ENCODE peak calls at places on chromosomes 16 and 17, in ten cellular contexts. One of them, this sample, is unnamed.

GRCh38 chr17:71535311-71535710 is 585.5 kb upstream of the SOX9 start:
- DNase-seq in esophagus squamous epithelium: no peak
- DNase-seq in vagina: no peak
- DNase-seq in endothelial cell of umbilical vein: no peak
- DNase-seq in gastrocnemius medialis: no peak
- DNase-seq in ovary: no peak
- DNase-seq in prostate gland: peak; percentile 10
- DNase-seq in IMR-90: no peak
- DNase-seq in heart left ventricle: no peak
- DNase-seq in body of pancreas: no peak
- DNase-seq in this sample: no peak

GRCh38 chr17:82882715-82883446 is 43.1 kb upstream of the ZNF750 start:
- DNase-seq in esophagus squamous epithelium: no peak
- DNase-seq in IMR-90: no peak
- DNase-seq in endothelial cell of umbilical vein: no peak
- DNase-seq in gastrocnemius medialis: no peak
- DNase-seq in heart left ventricle: peak; percentile 36
- DNase-seq in prostate gland: peak; percentile 80
- DNase-seq in vagina: no peak
- DNase-seq in body of pancreas: peak; percentile 91
- DNase-seq in ovary: no peak
- DNase-seq in this sample: no peak

GRCh38 chr16:66660422-66661209 is 35.9 kb downstream of the CMTM4 start:
- DNase-seq in ovary: peak; percentile 68
- DNase-seq in prostate gland: peak; percentile 62
- DNase-seq in endothelial cell of umbilical vein: peak; percentile 90
- DNase-seq in esophagus squamous epithelium: no peak
- DNase-seq in body of pancreas: peak; percentile 52
- DNase-seq in heart left ventricle: peak; percentile 75
- DNase-seq in IMR-90: peak; percentile 84
- DNase-seq in gastrocnemius medialis: peak; percentile 43
- DNase-seq in vagina: no peak
- DNase-seq in this sample: peak; percentile 82

GRCh38 chr16:13902677-13903076 is 17.3 kb upstream of the ERCC4 start:
- DNase-seq in heart left ventricle: no peak
- DNase-seq in esophagus squamous epithelium: no peak
- DNase-seq in IMR-90: peak; percentile 58
- DNase-seq in vagina: no peak
- DNase-seq in prostate gland: no peak
- DNase-seq in ovary: no peak
- DNase-seq in body of pancreas: no peak
- DNase-seq in gastrocnemius medialis: no peak
- DNase-seq in endothelial cell of umbilical vein: peak; percentile 69
- DNase-seq in this sample: no peak

GRCh38 chr17:76598004-76598439 is 12.4 kb upstream of the ST6GALNAC2 start:
- DNase-seq in prostate gland: no peak
- DNase-seq in IMR-90: no peak
- DNase-seq in endothelial cell of umbilical vein: no peak
- DNase-seq in gastrocnemius medialis: no peak
- DNase-seq in vagina: no peak
- DNase-seq in esophagus squamous epithelium: no peak
- DNase-seq in ovary: no peak
- DNase-seq in body of pancreas: no peak
- DNase-seq in heart left ventricle: no peak
- DNase-seq in this sample: no peak

GRCh38 chr17:10034719-10035475 is 129.8 kb upstream of the RCVRN start:
- DNase-seq in vagina: no peak
- DNase-seq in ovary: no peak
- DNase-seq in body of pancreas: no peak
- DNase-seq in heart left ventricle: no peak
- DNase-seq in gastrocnemius medialis: no peak
- DNase-seq in endothelial cell of umbilical vein: no peak
- DNase-seq in prostate gland: no peak
- DNase-seq in IMR-90: no peak
- DNase-seq in esophagus squamous epithelium: no peak
- DNase-seq in this sample: peak; percentile 63

GRCh38 chr17:58321571-58322525 is 6.7 kb downstream of the TSPOAP1 start:
- DNase-seq in IMR-90: no peak
- DNase-seq in vagina: no peak
- DNase-seq in endothelial cell of umbilical vein: no peak
- DNase-seq in esophagus squamous epithelium: no peak
- DNase-seq in heart left ventricle: peak; percentile 18
- DNase-seq in gastrocnemius medialis: no peak
- DNase-seq in prostate gland: no peak
- DNase-seq in ovary: peak; percentile 31
- DNase-seq in body of pancreas: no peak
- DNase-seq in this sample: no peak

GRCh38 chr17:61551255-61551742 is 39.7 kb downstream of the NACA2 start:
- DNase-seq in heart left ventricle: no peak
- DNase-seq in vagina: no peak
- DNase-seq in esophagus squamous epithelium: no peak
- DNase-seq in endothelial cell of umbilical vein: peak; percentile 55
- DNase-seq in body of pancreas: no peak
- DNase-seq in ovary: no peak
- DNase-seq in prostate gland: no peak
- DNase-seq in gastrocnemius medialis: no peak
- DNase-seq in IMR-90: peak; percentile 67
- DNase-seq in this sample: no peak

GRCh38 chr17:64343833-64344637 is 46.6 kb downstream of the PECAM1 start:
- DNase-seq in gastrocnemius medialis: peak; percentile 32
- DNase-seq in prostate gland: peak; percentile 11
- DNase-seq in body of pancreas: peak; percentile 50
- DNase-seq in heart left ventricle: peak; percentile 85
- DNase-seq in vagina: no peak
- DNase-seq in endothelial cell of umbilical vein: peak; percentile 99
- DNase-seq in esophagus squamous epithelium: no peak
- DNase-seq in ovary: peak; percentile 75
- DNase-seq in IMR-90: peak; percentile 90
- DNase-seq in this sample: peak; percentile 47

GRCh38 chr16:50535506-50536257 is 12.5 kb upstream of the NKD1 start:
- DNase-seq in heart left ventricle: no peak
- DNase-seq in endothelial cell of umbilical vein: no peak
- DNase-seq in gastrocnemius medialis: no peak
- DNase-seq in ovary: no peak
- DNase-seq in vagina: peak; percentile 91
- DNase-seq in esophagus squamous epithelium: no peak
- DNase-seq in IMR-90: no peak
- DNase-seq in prostate gland: no peak
- DNase-seq in body of pancreas: no peak
- DNase-seq in this sample: no peak

GRCh38 chr17:41666336-41666680 is 22.4 kb upstream of the EIF1 start:
- DNase-seq in ovary: peak; percentile 63
- DNase-seq in gastrocnemius medialis: no peak
- DNase-seq in endothelial cell of umbilical vein: peak; percentile 71
- DNase-seq in heart left ventricle: peak; percentile 40
- DNase-seq in body of pancreas: peak; percentile 44
- DNase-seq in esophagus squamous epithelium: no peak
- DNase-seq in IMR-90: peak; percentile 78
- DNase-seq in prostate gland: no peak
- DNase-seq in vagina: no peak
- DNase-seq in this sample: no peak

GRCh38 chr17:73954981-73955380 is 248.5 kb upstream of the RPL38 start:
- DNase-seq in prostate gland: no peak
- DNase-seq in IMR-90: no peak
- DNase-seq in ovary: no peak
- DNase-seq in gastrocnemius medialis: no peak
- DNase-seq in esophagus squamous epithelium: no peak
- DNase-seq in body of pancreas: no peak
- DNase-seq in vagina: no peak
- DNase-seq in heart left ventricle: no peak
- DNase-seq in endothelial cell of umbilical vein: no peak
- DNase-seq in this sample: no peak

GRCh38 chr16:73036074-73036826 is 11.7 kb downstream of the ZFHX3 start:
- DNase-seq in gastrocnemius medialis: no peak
- DNase-seq in endothelial cell of umbilical vein: no peak
- DNase-seq in ovary: no peak
- DNase-seq in esophagus squamous epithelium: no peak
- DNase-seq in body of pancreas: no peak
- DNase-seq in vagina: no peak
- DNase-seq in prostate gland: no peak
- DNase-seq in heart left ventricle: no peak
- DNase-seq in IMR-90: no peak
- DNase-seq in this sample: no peak
- H3K27me3 ChIP-seq in gastrocnemius medialis: no peaks in the 10 kb centered on the region
- H3K27me3 ChIP-seq in endothelial cell of umbilical vein: no peaks in the 10 kb centered on the region
- H3K27me3 ChIP-seq in ovary: no peaks in the 10 kb centered on the region
- H3K27me3 ChIP-seq in esophagus squamous epithelium: no peaks in the 10 kb centered on the region
- H3K27me3 ChIP-seq in body of pancreas: no peaks in the 10 kb centered on the region
- H3K27me3 ChIP-seq in vagina: no peaks in the 10 kb centered on the region
- H3K27me3 ChIP-seq in prostate gland: no peaks in the 10 kb centered on the region
- H3K27me3 ChIP-seq in heart left ventricle: no peaks in the 10 kb centered on the region
- H3K27me3 ChIP-seq in IMR-90: no peaks in the 10 kb centered on the region
- H3K27me3 ChIP-seq in this sample: no peaks in the 10 kb centered on the region

DNA sequence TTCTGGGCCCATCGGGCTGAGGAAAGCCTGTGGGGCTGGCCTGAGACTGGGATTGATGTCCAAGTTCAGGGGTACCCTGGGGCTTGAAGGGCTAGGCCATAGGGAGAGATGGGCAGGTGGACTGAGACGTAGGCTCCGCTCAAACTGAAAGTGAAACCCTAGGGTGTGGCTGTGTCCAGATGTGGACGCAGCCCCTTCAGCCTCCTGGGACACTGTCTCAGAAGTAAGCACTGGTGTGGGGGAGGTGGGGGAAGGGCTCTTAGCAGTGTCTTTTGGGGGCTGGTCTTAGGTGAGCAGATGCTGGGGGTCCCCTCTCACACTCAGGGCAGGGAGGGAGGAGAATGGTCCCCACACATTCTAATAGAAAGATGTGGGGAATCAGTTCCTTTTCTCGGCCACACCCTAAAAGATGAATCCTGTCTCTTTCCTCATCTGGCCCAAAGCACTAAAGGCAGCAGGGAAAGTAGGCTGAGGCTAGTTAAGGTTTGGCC is 5.5 kb downstream of the FMNL1 start:
- DNase-seq in ovary: no peak
- DNase-seq in body of pancreas: no peak
- DNase-seq in esophagus squamous epithelium: no peak
- DNase-seq in vagina: no peak
- DNase-seq in prostate gland: no peak
- DNase-seq in heart left ventricle: peak; percentile 49
- DNase-seq in IMR-90: no peak
- DNase-seq in gastrocnemius medialis: no peak
- DNase-seq in endothelial cell of umbilical vein: no peak
- DNase-seq in this sample: no peak
- TF ChIP-seq POLR2A in ovary: no peak
- TF ChIP-seq POLR2A in body of pancreas: no peak
- TF ChIP-seq POLR2A in esophagus squamous epithelium: no peak
- TF ChIP-seq POLR2A in vagina: no peak
- TF ChIP-seq POLR2A in prostate gland: no peak
- TF ChIP-seq POLR2A in heart left ventricle: no peak
- TF ChIP-seq POLR2A in IMR-90: no peak
- TF ChIP-seq POLR2A in gastrocnemius medialis: no peak
- TF ChIP-seq POLR2A in endothelial cell of umbilical vein: no peak
- TF ChIP-seq POLR2A in this sample: no peak

GRCh38 chr16:1100084-1100800 is 4.2 kb upstream of the C1QTNF8 start:
- DNase-seq in prostate gland: no peak
- DNase-seq in ovary: no peak
- DNase-seq in gastrocnemius medialis: no peak
- DNase-seq in heart left ventricle: no peak
- DNase-seq in endothelial cell of umbilical vein: no peak
- DNase-seq in esophagus squamous epithelium: no peak
- DNase-seq in body of pancreas: no peak
- DNase-seq in IMR-90: no peak
- DNase-seq in vagina: no peak
- DNase-seq in this sample: no peak

GRCh38 chr16:1101133-1101532 is 5.1 kb upstream of the C1QTNF8 start:
- DNase-seq in endothelial cell of umbilical vein: no peak
- DNase-seq in IMR-90: no peak
- DNase-seq in heart left ventricle: no peak
- DNase-seq in body of pancreas: no peak
- DNase-seq in vagina: no peak
- DNase-seq in prostate gland: no peak
- DNase-seq in ovary: no peak
- DNase-seq in esophagus squamous epithelium: no peak
- DNase-seq in gastrocnemius medialis: no peak
- DNase-seq in this sample: no peak

GRCh38 chr16:1102333-1102700 is 6.3 kb upstream of the C1QTNF8 start:
- DNase-seq in IMR-90: no peak
- DNase-seq in prostate gland: no peak
- DNase-seq in ovary: no peak
- DNase-seq in body of pancreas: no peak
- DNase-seq in endothelial cell of umbilical vein: no peak
- DNase-seq in vagina: no peak
- DNase-seq in gastrocnemius medialis: no peak
- DNase-seq in heart left ventricle: no peak
- DNase-seq in esophagus squamous epithelium: no peak
- DNase-seq in this sample: no peak

GRCh38 chr16:1102921-1103648 is 7.0 kb upstream of the C1QTNF8 start:
- DNase-seq in heart left ventricle: peak; percentile 63
- DNase-seq in gastrocnemius medialis: no peak
- DNase-seq in IMR-90: no peak
- DNase-seq in esophagus squamous epithelium: no peak
- DNase-seq in endothelial cell of umbilical vein: peak; percentile 19
- DNase-seq in prostate gland: peak; percentile 32
- DNase-seq in ovary: peak; percentile 80
- DNase-seq in vagina: no peak
- DNase-seq in body of pancreas: peak; percentile 74
- DNase-seq in this sample: peak; percentile 79

DNA sequence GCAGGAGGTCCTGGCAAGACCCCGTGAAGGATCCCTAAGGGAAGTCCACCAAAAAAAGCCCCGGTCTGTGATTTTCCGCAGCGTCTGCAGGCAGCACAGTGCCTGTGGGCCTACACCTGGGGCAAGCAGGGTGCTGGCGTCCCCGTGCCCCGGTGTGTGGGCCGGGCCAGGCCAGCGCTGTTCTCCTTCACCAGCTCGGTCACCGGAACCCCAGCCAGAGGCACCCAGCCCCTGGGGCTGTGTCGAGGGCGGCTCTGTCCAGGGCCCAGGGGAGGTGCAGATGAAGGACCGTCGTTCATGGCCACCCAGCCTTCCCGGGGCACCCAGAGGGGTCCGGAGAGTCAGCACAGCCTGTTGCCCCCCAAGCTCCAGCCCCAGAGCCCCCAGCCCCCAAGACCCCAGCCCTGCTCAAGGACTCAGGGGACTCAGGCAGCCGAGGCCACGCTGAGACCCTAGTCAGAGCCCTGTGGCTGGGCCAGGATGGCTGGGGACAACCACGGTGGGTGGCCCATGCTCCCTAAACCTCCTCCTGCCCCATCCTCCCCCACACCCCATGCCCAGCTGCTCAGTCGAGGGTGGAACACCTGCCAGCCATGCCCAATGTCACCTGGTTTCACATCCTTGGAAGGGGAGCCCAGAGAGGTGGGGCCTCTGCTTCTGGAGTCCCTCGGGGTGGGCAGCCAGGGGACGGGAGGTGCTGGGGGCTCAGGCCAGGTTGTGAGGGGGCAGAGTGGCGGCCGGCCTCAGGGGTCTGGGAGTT is 5.7 kb upstream of the C1QTNF8 start:
- DNase-seq in IMR-90: no peak
- DNase-seq in heart left ventricle: no peak
- DNase-seq in endothelial cell of umbilical vein: no peak
- DNase-seq in esophagus squamous epithelium: no peak
- DNase-seq in gastrocnemius medialis: no peak
- DNase-seq in vagina: no peak
- DNase-seq in prostate gland: no peak
- DNase-seq in body of pancreas: no peak
- DNase-seq in ovary: no peak
- DNase-seq in this sample: no peak
- H3K27me3 ChIP-seq in IMR-90: peaks cover 20% of the 10 kb centered on the region
- H3K27me3 ChIP-seq in heart left ventricle: peaks cover 15% of the 10 kb centered on the region
- H3K27me3 ChIP-seq in endothelial cell of umbilical vein: no peaks in the 10 kb centered on the region
- H3K27me3 ChIP-seq in esophagus squamous epithelium: peaks cover 15% of the 10 kb centered on the region
- H3K27me3 ChIP-seq in gastrocnemius medialis: peaks cover 22% of the 10 kb centered on the region
- H3K27me3 ChIP-seq in vagina: no peaks in the 10 kb centered on the region
- H3K27me3 ChIP-seq in prostate gland: peaks cover 6% of the 10 kb centered on the region
- H3K27me3 ChIP-seq in body of pancreas: no peaks in the 10 kb centered on the region
- H3K27me3 ChIP-seq in ovary: no peaks in the 10 kb centered on the region
- H3K27me3 ChIP-seq in this sample: no peaks in the 10 kb centered on the region

GRCh38 chr16:46883690-46884512 is at the start of gene GPT2:
- DNase-seq in gastrocnemius medialis: peak; percentile 93
- DNase-seq in esophagus squamous epithelium: peak; percentile 71
- DNase-seq in IMR-90: peak; percentile 95
- DNase-seq in ovary: peak; percentile 95
- DNase-seq in heart left ventricle: peak; percentile 99
- DNase-seq in body of pancreas: peak; percentile 99
- DNase-seq in prostate gland: peak; percentile 99
- DNase-seq in vagina: no peak
- DNase-seq in endothelial cell of umbilical vein: peak; percentile 97
- DNase-seq in this sample: peak; percentile 97
- TF ChIP-seq POLR2A in gastrocnemius medialis: peak; percentile 81
- TF ChIP-seq POLR2A in esophagus squamous epithelium: peak; percentile 79
- TF ChIP-seq POLR2A in IMR-90: peak; percentile 44
- TF ChIP-seq POLR2A in ovary: no peak
- TF ChIP-seq POLR2A in heart left ventricle: no peak
- TF ChIP-seq POLR2A in body of pancreas: peak; percentile 91
- TF ChIP-seq POLR2A in prostate gland: peak; percentile 48
- TF ChIP-seq POLR2A in vagina: no peak
- TF ChIP-seq POLR2A in endothelial cell of umbilical vein: peak; percentile 38
- TF ChIP-seq POLR2A in this sample: no peak

This sample was measured in testis.